ENCODE peak calls at places on chromosomes 7 and 10, in nine cellular contexts. W is aorta; T is activated naive CD8-positive, alpha-beta T cell treated with anti-CD3 and anti-CD28 coated beads for 36 hours; G is epithelial cell of esophagus; H is OCI-LY7; M is AG08396; I is activated CD4-positive, CD25-positive, alpha-beta regulatory T cell treated with anti-CD3 and anti-CD28 coated beads, Interleukin-2, amount 50 U/mL, for 72 hours; O is M059J; Z is lower lobe of right lung. P is an unnamed sample.

GRCh38 chr10:70034252-70034651 is 18.4 kb upstream of the MACROH2A2 start:
- DNase-seq in W (no peak), T (no peak), G (no peak), H (no peak), M (no peak), I (no peak), O (no peak), Z (no peak), P (no peak)

GRCh38 chr10:118870467-118871243 is 115.9 kb upstream of the CACUL1 start:
- DNase-seq in W (no peak), T (no peak), G (peak; percentile 98), H (no peak), M (peak; percentile 47), I (no peak), O (peak; percentile 86), Z (no peak), P (peak; percentile 77)

GRCh38 chr7:115748123-115748738 is 282.3 kb downstream of the TFEC start:
- DNase-seq in W (no peak), T (no peak), G (peak; percentile 16), H (no peak), M (no peak), I (no peak), O (no peak), Z (no peak), P (peak; percentile 13)

GRCh38 chr7:100162874-100163533 is 4.5 kb upstream of the TRAPPC14 start:
- DNase-seq in W (peak; percentile 32), T (no peak), G (peak; percentile 93), H (peak; percentile 40), M (no peak), I (no peak), O (peak; percentile 51), Z (no peak), P (no peak)

GRCh38 chr7:50267525-50268041 is 36.9 kb upstream of the IKZF1 start:
- DNase-seq in W (no peak), T (no peak), G (no peak), H (no peak), M (no peak), I (no peak), O (no peak), Z (no peak), P (no peak)

GRCh38 chr7:92925876-92926696 is 89.7 kb upstream of the CDK6 start:
- DNase-seq in W (no peak), T (no peak), G (no peak), H (no peak), M (no peak), I (no peak), O (no peak), Z (no peak), P (no peak)

GRCh38 chr10:78515037-78515872 is 481.6 kb downstream of the RPS24 start:
- DNase-seq in W (peak; percentile 78), T (no peak), G (no peak), H (no peak), M (peak; percentile 28), I (no peak), O (peak; percentile 77), Z (no peak), P (peak; percentile 71)

GRCh38 chr10:13191362-13191761 is 30.0 kb downstream of the MCM10 start:
- DNase-seq in W (no peak), T (no peak), G (no peak), H (no peak), M (no peak), I (no peak), O (no peak), Z (no peak), P (no peak)

GRCh38 chr7:36387437-36388345 is 2.0 kb upstream of the ANLN start:
- DNase-seq in W (no peak), T (no peak), G (peak; percentile 86), H (no peak), M (no peak), I (no peak), O (peak; percentile 87), Z (no peak), P (no peak)

GRCh38 chr7:129825005-129825553 is 127.7 kb downstream of the UBE2H start:
- DNase-seq in W (peak; percentile 91), T (peak; percentile 65), G (peak; percentile 68), H (peak; percentile 42), M (peak; percentile 75), I (no peak), O (peak; percentile 79), Z (peak; percentile 77), P (peak; percentile 74)

GRCh38 chr10:71868192-71868697 is 17.2 kb upstream of the PSAP start:
- DNase-seq in W (peak; percentile 74), T (no peak), G (peak; percentile 77), H (peak; percentile 39), M (peak; percentile 68), I (no peak), O (peak; percentile 91), Z (peak; percentile 68), P (peak; percentile 68)

GRCh38 chr7:43217055-43217454 is 104.6 kb downstream of the HECW1 start:
- DNase-seq in W (no peak), T (no peak), G (no peak), H (no peak), M (no peak), I (no peak), O (no peak), Z (no peak), P (no peak)

GRCh38 chr7:34747842-34748241 is 89.8 kb downstream of the NPSR1 start:
- DNase-seq in W (no peak), T (no peak), G (peak; percentile 6), H (no peak), M (no peak), I (no peak), O (peak; percentile 37), Z (no peak), P (no peak)

GRCh38 chr10:6218692-6219493 is 16.2 kb downstream of the PFKFB3 start:
- DNase-seq in W (peak; percentile 69), T (no peak), G (peak; percentile 99), H (no peak), M (no peak), I (no peak), O (peak; percentile 90), Z (no peak), P (peak; percentile 25)

GRCh38 chr7:116209561-116210070 is 723 bp upstream of the TES start:
- DNase-seq in W (no peak), T (no peak), G (peak; percentile 33), H (no peak), M (no peak), I (no peak), O (peak; percentile 34), Z (no peak), P (no peak)